ENCODE peak calls at places on chromosomes 1 and 21, in seven cellular contexts. One of them, this sample, is unnamed. For H3K27me3 and H3K4me1, the result is how much of the 10 kb centered on the place peaks cover.

GRCh38 chr1:205648212-205648910 is 16.6 kb upstream of the ELK4 start:
- DNase-seq in CD8-positive, alpha-beta memory T cell: no peak
- DNase-seq in adipocyte: no peak
- DNase-seq in mesendoderm: peak
- DNase-seq in BE2C: no peak
- DNase-seq in left lung: no peak
- DNase-seq in Karpas-422: no peak
- DNase-seq in this sample: no peak

GRCh38 chr1:21672478-21673276 is 3.5 kb upstream of the RAP1GAP start:
- DNase-seq in CD8-positive, alpha-beta memory T cell: no peak
- DNase-seq in adipocyte: no peak
- DNase-seq in mesendoderm: no peak
- DNase-seq in BE2C: no peak
- DNase-seq in left lung: no peak
- DNase-seq in Karpas-422: no peak
- DNase-seq in this sample: no peak

GRCh38 chr1:154866995-154867795 is 2.9 kb downstream of the KCNN3 start:
- DNase-seq in CD8-positive, alpha-beta memory T cell: no peak
- DNase-seq in adipocyte: peak
- DNase-seq in mesendoderm: peak
- DNase-seq in BE2C: peak
- DNase-seq in left lung: no peak
- DNase-seq in Karpas-422: peak
- DNase-seq in this sample: no peak

GRCh38 chr1:21312407-21312992 is 22.2 kb upstream of the ECE1 start:
- DNase-seq in CD8-positive, alpha-beta memory T cell: no peak
- DNase-seq in adipocyte: no peak
- DNase-seq in mesendoderm: no peak
- DNase-seq in BE2C: no peak
- DNase-seq in left lung: no peak
- DNase-seq in Karpas-422: no peak
- DNase-seq in this sample: no peak

GRCh38 chr1:102872526-102872925 is 235.8 kb downstream of the COL11A1 start:
- DNase-seq in CD8-positive, alpha-beta memory T cell: no peak
- DNase-seq in adipocyte: no peak
- DNase-seq in mesendoderm: peak
- DNase-seq in BE2C: no peak
- DNase-seq in left lung: no peak
- DNase-seq in Karpas-422: no peak
- DNase-seq in this sample: no peak

GRCh38 chr1:182181167-182181572 is 119.7 kb upstream of the ZNF648 start:
- DNase-seq in CD8-positive, alpha-beta memory T cell: no peak
- DNase-seq in adipocyte: no peak
- DNase-seq in mesendoderm: no peak
- DNase-seq in BE2C: no peak
- DNase-seq in left lung: no peak
- DNase-seq in Karpas-422: no peak
- DNase-seq in this sample: no peak

GRCh38 chr1:13754003-13754402 is 54.0 kb downstream of the PRDM2 start:
- DNase-seq in CD8-positive, alpha-beta memory T cell: no peak
- DNase-seq in adipocyte: no peak
- DNase-seq in mesendoderm: no peak
- DNase-seq in BE2C: no peak
- DNase-seq in left lung: no peak
- DNase-seq in Karpas-422: no peak
- DNase-seq in this sample: no peak

GRCh38 chr1:207007352-207008033 is 25.1 kb downstream of the C1orf116 start:
- DNase-seq in CD8-positive, alpha-beta memory T cell: no peak
- DNase-seq in adipocyte: peak
- DNase-seq in mesendoderm: peak
- DNase-seq in BE2C: no peak
- DNase-seq in left lung: no peak
- DNase-seq in Karpas-422: no peak
- DNase-seq in this sample: peak

GRCh38 chr21:40719615-40720014 is 127.3 kb downstream of the DSCAM start:
- DNase-seq in CD8-positive, alpha-beta memory T cell: no peak
- DNase-seq in adipocyte: no peak
- DNase-seq in mesendoderm: peak
- DNase-seq in BE2C: no peak
- DNase-seq in left lung: no peak
- DNase-seq in Karpas-422: no peak
- DNase-seq in this sample: no peak

GRCh38 chr1:31510304-31510703 is 66.0 kb upstream of the TINAGL1 start:
- DNase-seq in CD8-positive, alpha-beta memory T cell: no peak
- DNase-seq in adipocyte: no peak
- DNase-seq in mesendoderm: no peak
- DNase-seq in BE2C: no peak
- DNase-seq in left lung: no peak
- DNase-seq in Karpas-422: no peak
- DNase-seq in this sample: no peak

GRCh38 chr1:50704126-50704525 is 255.9 kb downstream of the FAF1 start:
- DNase-seq in CD8-positive, alpha-beta memory T cell: no peak
- DNase-seq in adipocyte: peak
- DNase-seq in mesendoderm: peak
- DNase-seq in BE2C: peak
- DNase-seq in left lung: no peak
- DNase-seq in Karpas-422: peak
- DNase-seq in this sample: peak

GRCh38 chr1:207935166-207935583 is 24.2 kb upstream of the CD34 start:
- DNase-seq in CD8-positive, alpha-beta memory T cell: no peak
- DNase-seq in adipocyte: no peak
- DNase-seq in mesendoderm: no peak
- DNase-seq in BE2C: peak
- DNase-seq in left lung: no peak
- DNase-seq in Karpas-422: peak
- DNase-seq in this sample: no peak

GRCh38 chr1:219000606-219001005 is 173.1 kb upstream of the LYPLAL1 start:
- DNase-seq in CD8-positive, alpha-beta memory T cell: no peak
- DNase-seq in adipocyte: peak
- DNase-seq in mesendoderm: no peak
- DNase-seq in BE2C: no peak
- DNase-seq in left lung: no peak
- DNase-seq in Karpas-422: no peak
- DNase-seq in this sample: no peak

GRCh38 chr1:181469829-181470228 is 13.5 kb upstream of the CACNA1E start:
- DNase-seq in CD8-positive, alpha-beta memory T cell: no peak
- DNase-seq in adipocyte: peak
- DNase-seq in mesendoderm: peak
- DNase-seq in BE2C: no peak
- DNase-seq in left lung: no peak
- DNase-seq in Karpas-422: no peak
- DNase-seq in this sample: peak

GRCh38 chr1:190084552-190084951 is 393.1 kb downstream of the BRINP3 start:
- DNase-seq in CD8-positive, alpha-beta memory T cell: no peak
- DNase-seq in adipocyte: no peak
- DNase-seq in mesendoderm: peak
- DNase-seq in BE2C: peak
- DNase-seq in left lung: no peak
- DNase-seq in Karpas-422: peak
- DNase-seq in this sample: peak
- H3K4me3 ChIP-seq in CD8-positive, alpha-beta memory T cell: no peak
- H3K4me3 ChIP-seq in adipocyte: no peak
- H3K4me3 ChIP-seq in mesendoderm: no peak
- H3K4me3 ChIP-seq in BE2C: no peak
- H3K4me3 ChIP-seq in left lung: no peak
- H3K4me3 ChIP-seq in Karpas-422: no peak
- H3K4me3 ChIP-seq in this sample: no peak

DNA sequence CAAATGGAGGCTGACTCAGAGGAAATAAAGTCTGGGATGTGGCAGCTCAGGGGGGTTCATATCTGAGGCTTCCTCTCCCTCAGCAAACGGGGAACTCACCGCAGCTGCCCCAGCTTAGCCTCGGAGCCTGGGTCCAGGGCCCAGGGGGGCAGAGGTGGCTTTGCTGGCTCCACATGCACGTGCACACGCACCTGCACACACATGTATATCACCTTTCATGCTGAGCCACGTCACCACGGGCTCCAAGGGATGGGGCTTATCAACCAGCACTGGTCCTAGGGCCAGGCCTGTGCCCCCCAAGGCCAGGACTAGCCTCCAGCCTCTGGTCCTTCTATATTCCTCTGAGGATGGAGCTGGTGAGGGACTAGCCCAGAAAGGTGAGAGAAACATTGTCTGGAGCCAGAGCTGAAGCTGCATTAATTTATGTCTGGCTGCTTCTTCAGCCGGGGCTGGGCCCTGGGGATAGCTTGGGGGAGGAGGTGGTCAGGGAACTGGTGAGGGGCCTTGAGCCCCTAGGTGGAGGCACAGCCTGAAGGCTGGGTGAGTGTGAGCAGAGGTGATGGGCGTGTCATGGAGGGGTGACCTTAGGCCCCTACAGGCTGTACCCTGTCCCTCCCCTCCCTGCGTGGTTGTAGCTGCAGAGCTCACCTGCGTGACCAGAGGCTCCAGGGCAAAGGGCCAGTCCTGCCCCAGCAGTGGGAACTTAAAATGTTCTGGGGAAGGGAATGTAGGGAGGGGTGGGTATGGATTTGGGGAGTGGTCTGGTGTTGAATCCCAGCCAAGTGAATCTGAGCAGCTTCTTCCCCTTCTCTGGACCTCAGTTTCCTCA is 520.8 kb downstream of the PTPRU start:
- DNase-seq in CD8-positive, alpha-beta memory T cell: no peak
- DNase-seq in adipocyte: no peak
- DNase-seq in mesendoderm: no peak
- DNase-seq in BE2C: no peak
- DNase-seq in left lung: no peak
- DNase-seq in Karpas-422: no peak
- DNase-seq in this sample: no peak
- H3K27me3 ChIP-seq in CD8-positive, alpha-beta memory T cell: under half
- H3K27me3 ChIP-seq in adipocyte: under half
- H3K27me3 ChIP-seq in mesendoderm: under half
- H3K27me3 ChIP-seq in BE2C: under half
- H3K27me3 ChIP-seq in left lung: under half
- H3K27me3 ChIP-seq in Karpas-422: under half
- H3K27me3 ChIP-seq in this sample: under half

GRCh38 chr1:67626090-67626489 is 58.9 kb upstream of the GADD45A start:
- DNase-seq in CD8-positive, alpha-beta memory T cell: no peak
- DNase-seq in adipocyte: no peak
- DNase-seq in mesendoderm: no peak
- DNase-seq in BE2C: no peak
- DNase-seq in left lung: no peak
- DNase-seq in Karpas-422: no peak
- DNase-seq in this sample: no peak
- H3K4me1 ChIP-seq in CD8-positive, alpha-beta memory T cell: under half
- H3K4me1 ChIP-seq in adipocyte: under half
- H3K4me1 ChIP-seq in mesendoderm: under half
- H3K4me1 ChIP-seq in BE2C: under half
- H3K4me1 ChIP-seq in left lung: under half
- H3K4me1 ChIP-seq in Karpas-422: under half
- H3K4me1 ChIP-seq in this sample: under half

GRCh38 chr1:109391161-109391556 is 6.6 kb downstream of the SORT1 start:
- DNase-seq in CD8-positive, alpha-beta memory T cell: no peak
- DNase-seq in adipocyte: peak
- DNase-seq in mesendoderm: no peak
- DNase-seq in BE2C: no peak
- DNase-seq in left lung: no peak
- DNase-seq in Karpas-422: no peak
- DNase-seq in this sample: no peak
- H3K4me3 ChIP-seq in CD8-positive, alpha-beta memory T cell: no peak
- H3K4me3 ChIP-seq in adipocyte: peak
- H3K4me3 ChIP-seq in mesendoderm: no peak
- H3K4me3 ChIP-seq in BE2C: no peak
- H3K4me3 ChIP-seq in left lung: no peak
- H3K4me3 ChIP-seq in Karpas-422: peak
- H3K4me3 ChIP-seq in this sample: no peak

GRCh38 chr1:159829822-159830455 is 3.3 kb downstream of the SLAMF8 start:
- DNase-seq in CD8-positive, alpha-beta memory T cell: no peak
- DNase-seq in adipocyte: peak
- DNase-seq in mesendoderm: peak
- DNase-seq in BE2C: peak
- DNase-seq in left lung: no peak
- DNase-seq in Karpas-422: no peak
- DNase-seq in this sample: no peak

GRCh38 chr1:159830737-159831136 is 4.1 kb downstream of the SLAMF8 start:
- DNase-seq in CD8-positive, alpha-beta memory T cell: no peak
- DNase-seq in adipocyte: no peak
- DNase-seq in mesendoderm: no peak
- DNase-seq in BE2C: no peak
- DNase-seq in left lung: no peak
- DNase-seq in Karpas-422: no peak
- DNase-seq in this sample: no peak

GRCh38 chr1:159828176-159828575 is 1.5 kb downstream of the SLAMF8 start:
- DNase-seq in CD8-positive, alpha-beta memory T cell: no peak
- DNase-seq in adipocyte: no peak
- DNase-seq in mesendoderm: no peak
- DNase-seq in BE2C: no peak
- DNase-seq in left lung: no peak
- DNase-seq in Karpas-422: no peak
- DNase-seq in this sample: no peak

GRCh38 chr1:159827549-159827948 is 876 bp downstream of the SLAMF8 start:
- DNase-seq in CD8-positive, alpha-beta memory T cell: no peak
- DNase-seq in adipocyte: no peak
- DNase-seq in mesendoderm: no peak
- DNase-seq in BE2C: no peak
- DNase-seq in left lung: no peak
- DNase-seq in Karpas-422: no peak
- DNase-seq in this sample: no peak

GRCh38 chr1:159828916-159829634 is 2.4 kb downstream of the SLAMF8 start:
- DNase-seq in CD8-positive, alpha-beta memory T cell: no peak
- DNase-seq in adipocyte: no peak
- DNase-seq in mesendoderm: peak
- DNase-seq in BE2C: peak
- DNase-seq in left lung: peak
- DNase-seq in Karpas-422: peak
- DNase-seq in this sample: peak
- H3K27me3 ChIP-seq in CD8-positive, alpha-beta memory T cell: under half
- H3K27me3 ChIP-seq in adipocyte: under half
- H3K27me3 ChIP-seq in mesendoderm: under half
- H3K27me3 ChIP-seq in BE2C: under half
- H3K27me3 ChIP-seq in left lung: under half
- H3K27me3 ChIP-seq in Karpas-422: under half
- H3K27me3 ChIP-seq in this sample: under half

DNA sequence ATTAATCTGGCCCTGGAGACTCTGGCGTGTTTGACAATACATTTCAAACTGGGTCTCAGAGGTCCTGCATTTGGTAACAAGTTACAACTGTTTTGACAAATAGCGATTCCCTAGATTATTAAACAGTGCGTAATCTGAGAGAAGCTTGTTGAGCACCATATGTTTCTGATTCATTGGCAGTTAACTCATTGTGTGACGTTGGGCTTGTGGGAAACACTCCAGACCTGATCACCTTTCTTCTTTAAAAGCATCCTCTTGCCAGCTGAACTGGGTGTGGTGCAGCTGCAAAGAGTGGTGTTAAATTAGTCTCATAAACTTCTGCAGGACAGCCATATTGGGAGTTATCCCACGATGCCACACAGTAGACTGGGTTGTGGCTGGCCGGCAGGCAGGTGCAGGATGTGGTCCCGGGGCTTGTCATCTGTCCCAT is 82.7 kb downstream of the CDC7 start:
- DNase-seq in CD8-positive, alpha-beta memory T cell: no peak
- DNase-seq in adipocyte: peak
- DNase-seq in mesendoderm: no peak
- DNase-seq in BE2C: no peak
- DNase-seq in left lung: no peak
- DNase-seq in Karpas-422: no peak
- DNase-seq in this sample: no peak
- H3K4me1 ChIP-seq in CD8-positive, alpha-beta memory T cell: under half
- H3K4me1 ChIP-seq in adipocyte: under half
- H3K4me1 ChIP-seq in mesendoderm: under half
- H3K4me1 ChIP-seq in BE2C: under half
- H3K4me1 ChIP-seq in left lung: under half
- H3K4me1 ChIP-seq in Karpas-422: under half
- H3K4me1 ChIP-seq in this sample: under half

GRCh38 chr1:97989094-97989680 is 68.4 kb upstream of the DPYD start:
- DNase-seq in CD8-positive, alpha-beta memory T cell: no peak
- DNase-seq in adipocyte: peak
- DNase-seq in mesendoderm: no peak
- DNase-seq in BE2C: no peak
- DNase-seq in left lung: no peak
- DNase-seq in Karpas-422: no peak
- DNase-seq in this sample: no peak
- H3K4me3 ChIP-seq in CD8-positive, alpha-beta memory T cell: no peak
- H3K4me3 ChIP-seq in adipocyte: no peak
- H3K4me3 ChIP-seq in mesendoderm: no peak
- H3K4me3 ChIP-seq in BE2C: no peak
- H3K4me3 ChIP-seq in left lung: no peak
- H3K4me3 ChIP-seq in Karpas-422: no peak
- H3K4me3 ChIP-seq in this sample: no peak

This sample was measured in Caco-2.